ENCODE peak calls at places on chromosome X, in seven cellular contexts. F is tibial nerve, S is upper lobe of left lung, O is SK-N-SH, U is suprapubic skin, C is A549, Y is sigmoid colon. G is an unnamed sample.
A peak's percentile ranks its signal among the peaks of the same experiment; 100 is the strongest.

GRCh38 chrX:109629310-109629709 is 4.3 kb upstream of the KCNE5 start:
- DNase-seq in F (no peak), S (no peak), O (peak; percentile 36), U (no peak), C (no peak), Y (no peak), G (no peak)

GRCh38 chrX:48854898-48855297 is 19.5 kb upstream of the PCSK1N start:
- DNase-seq in F (no peak), S (no peak), O (no peak), U (no peak), C (no peak), Y (no peak), G (no peak)

GRCh38 chrX:73977542-73978169 is 326.3 kb upstream of the ZCCHC13 start:
- DNase-seq in F (no peak), S (no peak), O (no peak), U (no peak), C (no peak), Y (no peak), G (no peak)

GRCh38 chrX:122241959-122242358 is 942.1 kb upstream of the GRIA3 start:
- DNase-seq in F (no peak), S (no peak), O (no peak), U (no peak), C (no peak), Y (no peak), G (no peak)

GRCh38 chrX:64977830-64978229 is 1.6 kb upstream of the ZC4H2 start:
- DNase-seq in F (no peak), S (no peak), O (no peak), U (no peak), C (no peak), Y (no peak), G (no peak)

GRCh38 chrX:132390817-132391216 is 98.0 kb downstream of the MBNL3 start:
- DNase-seq in F (no peak), S (no peak), O (no peak), U (no peak), C (no peak), Y (no peak), G (no peak)

GRCh38 chrX:74133156-74133796 is 170.7 kb upstream of the ZCCHC13 start:
- DNase-seq in F (peak; percentile 17), S (no peak), O (peak; percentile 63), U (no peak), C (peak; percentile 46), Y (no peak), G (no peak)

GRCh38 chrX:97616883-97617510 is 733.3 kb downstream of the RPA4 start:
- DNase-seq in F (no peak), S (no peak), O (no peak), U (no peak), C (peak; percentile 6), Y (no peak), G (no peak)

GRCh38 chrX:10628906-10629305 is 8.5 kb upstream of the MID1 start:
- DNase-seq in F (no peak), S (no peak), O (no peak), U (no peak), C (no peak), Y (no peak), G (no peak)

GRCh38 chrX:10028283-10029104 is 61.3 kb downstream of the CLDN34 start:
- DNase-seq in F (no peak), S (no peak), O (no peak), U (no peak), C (no peak), Y (peak; percentile 7), G (no peak)

GRCh38 chrX:151359931-151360871 is 36.8 kb upstream of the VMA21 start:
- DNase-seq in F (no peak), S (peak; percentile 52), O (peak; percentile 55), U (no peak), C (peak; percentile 41), Y (no peak), G (no peak)

GRCh38 chrX:7943600-7944245 is 16.5 kb upstream of the PNPLA4 start:
- DNase-seq in F (no peak), S (no peak), O (no peak), U (no peak), C (no peak), Y (no peak), G (no peak)

GRCh38 chrX:38260231-38260630 is 39.6 kb upstream of the SRPX start:
- DNase-seq in F (no peak), S (no peak), O (peak; percentile 44), U (no peak), C (peak; percentile 43), Y (no peak), G (no peak)

GRCh38 chrX:11953615-11954014 is 184.7 kb upstream of the FRMPD4 start:
- DNase-seq in F (no peak), S (no peak), O (no peak), U (no peak), C (peak; percentile 62), Y (no peak), G (no peak)

GRCh38 chrX:30308263-30309138 is 689 bp downstream of the NR0B1 start:
- DNase-seq in F (no peak), S (peak; percentile 63), O (peak; percentile 26), U (no peak), C (peak; percentile 46), Y (no peak), G (no peak)

GRCh38 chrX:129718701-129719100 is 20.1 kb upstream of the XPNPEP2 start:
- DNase-seq in F (no peak), S (no peak), O (no peak), U (no peak), C (no peak), Y (no peak), G (no peak)

GRCh38 chrX:130028196-130028595 is 45.8 kb downstream of the BCORL1 start:
- DNase-seq in F (peak; percentile 47), S (peak; percentile 89), O (peak; percentile 49), U (no peak), C (peak; percentile 28), Y (no peak), G (no peak)

GRCh38 chrX:9269134-9269533 is 195.7 kb upstream of the TBL1X start:
- DNase-seq in F (no peak), S (no peak), O (no peak), U (no peak), C (no peak), Y (no peak), G (no peak)

GRCh38 chrX:104166735-104167436 is 633 bp downstream of the FAM199X start:
- DNase-seq in F (peak; percentile 7), S (no peak), O (peak; percentile 38), U (no peak), C (peak; percentile 4), Y (peak; percentile 64), G (no peak)

DNA sequence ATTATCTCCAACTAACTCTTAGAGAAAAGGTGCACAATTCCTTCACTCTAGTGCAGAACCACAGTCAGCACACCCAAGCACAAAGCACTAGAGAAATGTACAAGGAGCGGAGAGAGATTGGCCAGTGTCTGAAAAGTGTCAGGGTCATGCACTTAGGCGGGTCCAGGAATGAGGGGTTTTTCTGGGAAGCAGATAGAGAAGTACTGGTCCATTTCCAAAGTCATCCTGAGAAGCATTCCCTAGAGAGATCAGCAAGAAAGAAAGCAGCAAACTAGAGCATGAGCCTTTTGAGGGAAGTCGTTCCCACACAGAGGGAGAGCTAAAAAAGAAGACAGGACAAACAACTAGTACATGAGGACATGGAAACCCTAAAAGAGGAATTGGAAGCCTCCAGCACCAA is 168.1 kb upstream of the MAP3K15 start:
- DNase-seq in F (no peak), S (no peak), O (no peak), U (no peak), C (no peak), Y (no peak), G (no peak)
- TF ChIP-seq EP300 in F (no peak), S (no peak), O (no peak), U (no peak), C (no peak), Y (no peak), G (no peak)

DNA sequence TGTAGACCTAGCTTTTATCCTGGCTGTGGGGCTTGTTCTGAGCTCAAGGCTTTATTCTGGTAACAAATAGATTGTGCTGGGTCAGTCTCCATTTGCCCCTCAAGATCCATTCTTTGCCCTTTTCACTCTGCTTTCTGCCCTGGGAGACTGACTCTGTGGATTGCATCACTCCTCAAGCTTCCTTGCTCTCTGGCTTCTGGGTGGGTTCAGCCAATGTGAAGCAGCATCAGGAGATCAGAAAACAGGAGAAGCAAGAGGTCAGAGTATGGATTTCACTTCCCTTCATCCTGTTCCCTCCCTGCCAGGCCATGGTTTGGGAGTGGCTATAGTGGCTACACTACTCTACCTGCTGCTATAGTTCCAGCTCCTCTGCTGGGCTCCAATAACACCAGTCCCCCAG is 184.1 kb upstream of the NDP start:
- DNase-seq in F (no peak), S (no peak), O (no peak), U (no peak), C (no peak), Y (no peak), G (no peak)
- TF ChIP-seq EP300 in F (no peak), S (no peak), O (no peak), U (no peak), C (no peak), Y (no peak), G (no peak)

DNA sequence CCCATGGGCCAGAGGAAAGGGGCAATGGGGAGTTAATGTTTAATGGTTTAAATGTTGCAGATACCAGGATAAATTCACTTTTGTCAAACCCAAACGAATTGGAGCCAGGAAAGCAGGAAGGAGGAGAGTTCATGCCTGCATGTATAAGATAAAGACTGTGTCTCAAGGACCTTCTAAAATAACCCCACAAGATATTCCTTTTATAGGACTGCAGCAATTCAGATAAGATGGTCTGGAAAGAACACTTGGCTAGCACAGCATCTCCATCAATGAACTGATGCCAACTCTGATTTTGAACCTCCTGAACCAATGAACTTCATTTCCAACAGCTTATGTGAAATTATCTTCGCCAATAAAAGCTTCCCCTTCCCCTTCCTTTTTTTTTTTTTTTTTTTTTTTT is 31.3 kb upstream of the LONRF3 start:
- DNase-seq in F (no peak), S (no peak), O (no peak), U (no peak), C (no peak), Y (no peak), G (no peak)
- TF ChIP-seq EP300 in F (no peak), S (no peak), O (no peak), U (no peak), C (no peak), Y (no peak), G (no peak)

GRCh38 chrX:2487366-2487765 is 13.4 kb downstream of the DHRSX start:
- DNase-seq in F (no peak), S (peak; percentile 54), O (no peak), U (peak; percentile 27), C (no peak), Y (no peak), G (no peak)

GRCh38 chrX:2488621-2489285 is 12.0 kb downstream of the DHRSX start:
- DNase-seq in F (no peak), S (peak; percentile 82), O (no peak), U (no peak), C (no peak), Y (no peak), G (no peak)

GRCh38 chrX:2489446-2490445 is 11.0 kb downstream of the DHRSX start:
- DNase-seq in F (no peak), S (peak; percentile 79), O (no peak), U (peak; percentile 60), C (no peak), Y (no peak), G (no peak)

GRCh38 chrX:2492536-2493218 is 8.1 kb downstream of the DHRSX start:
- DNase-seq in F (no peak), S (peak; percentile 47), O (no peak), U (peak; percentile 51), C (no peak), Y (peak; percentile 52), G (no peak)

DNA sequence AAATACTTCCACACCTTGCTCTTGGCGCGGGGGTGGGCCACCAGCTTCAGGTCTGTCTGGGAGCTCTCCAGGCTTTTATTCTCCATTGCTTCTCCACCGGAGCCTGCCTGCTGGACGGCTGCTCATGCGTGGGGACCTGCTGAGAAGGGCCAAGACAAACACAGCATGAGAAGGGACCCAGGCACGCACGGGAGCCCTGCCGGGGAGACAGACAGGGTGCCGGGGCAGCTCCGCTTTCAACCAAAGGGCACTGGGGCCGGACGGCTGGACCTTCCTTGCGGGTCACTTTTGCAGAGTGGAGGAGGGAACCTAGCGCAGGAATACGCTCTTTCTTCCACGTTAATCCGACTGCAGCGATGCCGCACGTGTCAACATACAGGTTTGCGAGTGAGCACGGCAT is 10.1 kb downstream of the DHRSX start:
- DNase-seq in F (no peak), S (peak; percentile 66), O (no peak), U (peak; percentile 46), C (no peak), Y (no peak), G (no peak)
- TF ChIP-seq EP300 in F (no peak), S (no peak), O (no peak), U (no peak), C (no peak), Y (no peak), G (no peak)